ENCODE peak calls at places on chromosomes 2 and 18, in seven cellular contexts. K is CD8-positive, alpha-beta memory T cell; E is iris pigment epithelial cell; A is PC-9; X is kidney tubule cell; Q is effector memory CD4-positive, alpha-beta T cell; R is choroid plexus epithelial cell. G is an unnamed sample.

GRCh38 chr2:54728669-54729120 is 5.2 kb downstream of the EML6 start:
- DNase-seq in K (no peak), E (peak), A (peak), X (peak), Q (no peak), R (peak), G (no peak)

GRCh38 chr2:201220102-201220570 is 37.2 kb downstream of the CASP10 start:
- DNase-seq in K (no peak), E (no peak), A (peak), X (peak), Q (no peak), R (no peak), G (no peak)

GRCh38 chr2:26344581-26345283 is 1.2 kb upstream of the SELENOI start:
- DNase-seq in K (no peak), E (peak), A (peak), X (peak), Q (no peak), R (peak), G (no peak)

GRCh38 chr18:9658111-9658641 is 43.8 kb upstream of the PPP4R1 start:
- DNase-seq in K (no peak), E (no peak), A (peak), X (peak), Q (no peak), R (no peak), G (no peak)

GRCh38 chr2:46308629-46309028 is 11.4 kb downstream of the EPAS1 start:
- DNase-seq in K (no peak), E (no peak), A (no peak), X (no peak), Q (no peak), R (no peak), G (no peak)

GRCh38 chr2:120305296-120305695 is 40.6 kb upstream of the INHBB start:
- DNase-seq in K (no peak), E (no peak), A (no peak), X (no peak), Q (no peak), R (peak), G (no peak)

GRCh38 chr2:162242586-162243304 is 500 bp downstream of the FAP start:
- DNase-seq in K (no peak), E (peak), A (no peak), X (no peak), Q (no peak), R (peak), G (no peak)

GRCh38 chr2:189599245-189599644 is 18.7 kb upstream of the SLC40A1 start:
- DNase-seq in K (no peak), E (peak), A (no peak), X (no peak), Q (no peak), R (peak), G (no peak)

GRCh38 chr2:144830543-144830942 is 310.6 kb upstream of the ZEB2 start:
- DNase-seq in K (no peak), E (peak), A (no peak), X (peak), Q (no peak), R (peak), G (no peak)

GRCh38 chr18:21257383-21257782 is 15.4 kb downstream of the GREB1L start:
- DNase-seq in K (no peak), E (peak), A (peak), X (peak), Q (no peak), R (peak), G (no peak)

GRCh38 chr2:189791338-189792042 is 7.2 kb downstream of the PMS1 start:
- DNase-seq in K (no peak), E (no peak), A (no peak), X (no peak), Q (no peak), R (peak), G (no peak)

GRCh38 chr2:223548194-223548593 is 54.0 kb downstream of the SCG2 start:
- DNase-seq in K (no peak), E (no peak), A (no peak), X (no peak), Q (no peak), R (no peak), G (no peak)

GRCh38 chr2:130954873-130955272 is 118.2 kb downstream of the ARHGEF4 start:
- DNase-seq in K (no peak), E (no peak), A (no peak), X (no peak), Q (no peak), R (no peak), G (no peak)

GRCh38 chr2:36322108-36322507 is 33.5 kb upstream of the CRIM1 start:
- DNase-seq in K (no peak), E (peak), A (no peak), X (peak), Q (no peak), R (peak), G (no peak)

GRCh38 chr2:165313448-165313847 is 74.2 kb downstream of the SCN2A start:
- DNase-seq in K (no peak), E (no peak), A (no peak), X (no peak), Q (no peak), R (no peak), G (no peak)

G was measured in GM18507.